ENCODE peak calls at places on chromosomes 12 and 14, in five cellular contexts. F, W, Z, U and R are unnamed samples.

GRCh38 chr14:88463318-88463717 is 77.9 kb downstream of the SPATA7 start:
- DNase-seq in F (no peak), W (peak), Z (peak), U (no peak), R (peak)

GRCh38 chr12:50505386-50505827 is 622 bp downstream of the DIP2B start:
- DNase-seq in F (no peak), W (no peak), Z (peak), U (peak), R (no peak)

GRCh38 chr12:88784166-88784565 is 203.9 kb upstream of the KITLG start:
- DNase-seq in F (no peak), W (no peak), Z (no peak), U (no peak), R (no peak)

GRCh38 chr12:127655691-127656090 is 611.3 kb upstream of the TMEM132C start:
- DNase-seq in F (no peak), W (no peak), Z (no peak), U (no peak), R (no peak)

GRCh38 chr14:96479435-96480146 is 22.6 kb upstream of the PAPOLA start:
- DNase-seq in F (no peak), W (no peak), Z (peak), U (no peak), R (no peak)

GRCh38 chr14:77026930-77027537 is 1.5 kb downstream of the IRF2BPL start:
- DNase-seq in F (peak), W (no peak), Z (peak), U (peak), R (no peak)

GRCh38 chr12:123621101-123621500 is 12.4 kb downstream of the EIF2B1 start:
- DNase-seq in F (no peak), W (no peak), Z (no peak), U (no peak), R (no peak)

GRCh38 chr14:100065942-100066574 is 836 bp downstream of the EVL start:
- DNase-seq in F (no peak), W (no peak), Z (peak), U (no peak), R (no peak)

GRCh38 chr14:21264025-21264801 is 5.0 kb downstream of the HNRNPC start:
- DNase-seq in F (no peak), W (no peak), Z (peak), U (no peak), R (no peak)

DNA sequence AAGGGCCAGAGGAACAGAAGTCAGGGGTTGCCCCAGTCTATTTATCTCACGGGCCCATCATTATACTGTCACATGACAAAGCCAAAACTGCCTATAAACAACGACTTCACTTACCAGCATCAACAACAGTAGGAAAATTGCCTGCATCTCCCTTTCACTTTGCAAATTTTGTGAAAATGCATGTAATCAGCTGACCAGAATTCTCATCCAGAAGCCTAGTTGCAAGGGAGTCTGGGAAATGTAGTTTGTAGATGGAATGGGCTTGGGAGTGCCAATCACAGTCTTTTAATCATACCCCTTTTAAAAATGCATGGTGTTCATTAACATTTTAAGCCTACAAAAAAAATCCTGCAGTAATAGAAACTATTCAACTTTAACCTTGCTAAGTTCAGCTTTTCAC is 369.3 kb upstream of the TMPO start:
- DNase-seq in F (no peak), W (no peak), Z (no peak), U (no peak), R (no peak)
- TF ChIP-seq CTCF in F (no peak), W (no peak), Z (no peak), U (no peak), R (no peak)

DNA sequence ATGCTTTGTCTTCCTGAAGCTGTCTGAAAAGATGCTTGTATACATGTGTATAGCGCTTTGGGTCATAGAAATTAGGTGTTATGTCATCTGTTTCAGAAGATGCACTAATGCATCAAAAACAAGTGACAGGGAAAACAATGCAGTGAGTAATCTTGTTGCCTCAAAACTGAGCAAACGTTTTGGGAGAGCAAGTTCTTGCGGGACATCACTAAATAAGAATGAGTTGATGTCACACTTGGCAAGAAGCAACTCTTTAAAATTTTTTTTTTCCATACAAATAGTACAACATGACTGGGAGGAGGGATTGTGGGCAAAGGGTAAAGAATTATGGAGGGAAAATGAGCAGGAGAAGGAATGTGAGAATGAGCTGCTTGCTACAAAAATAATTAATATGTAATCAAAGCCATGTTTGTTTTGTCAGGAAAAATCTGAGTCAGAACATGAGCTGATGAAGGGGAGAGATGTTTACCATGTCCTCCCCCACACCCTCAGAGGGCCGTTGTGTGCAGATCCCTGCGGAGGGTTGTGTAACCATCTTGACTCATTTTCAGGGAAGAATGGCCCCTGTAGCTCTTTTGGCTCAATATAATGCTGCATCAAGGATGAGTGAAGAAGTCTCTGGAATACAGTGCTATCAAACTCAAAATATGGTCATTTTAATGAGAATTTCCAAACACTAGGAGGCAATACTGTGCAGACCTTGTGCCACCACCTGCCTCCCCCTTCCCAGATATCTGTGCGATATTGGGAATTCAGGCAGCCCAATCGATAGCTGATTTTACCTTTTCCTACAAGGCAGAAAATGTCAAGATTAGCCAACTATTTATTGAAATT is 41.4 kb downstream of the BORCS5 start:
- DNase-seq in F (peak), W (no peak), Z (peak), U (peak), R (no peak)
- TF ChIP-seq CTCF in F (peak), W (no peak), Z (no peak), U (no peak), R (peak)

DNA sequence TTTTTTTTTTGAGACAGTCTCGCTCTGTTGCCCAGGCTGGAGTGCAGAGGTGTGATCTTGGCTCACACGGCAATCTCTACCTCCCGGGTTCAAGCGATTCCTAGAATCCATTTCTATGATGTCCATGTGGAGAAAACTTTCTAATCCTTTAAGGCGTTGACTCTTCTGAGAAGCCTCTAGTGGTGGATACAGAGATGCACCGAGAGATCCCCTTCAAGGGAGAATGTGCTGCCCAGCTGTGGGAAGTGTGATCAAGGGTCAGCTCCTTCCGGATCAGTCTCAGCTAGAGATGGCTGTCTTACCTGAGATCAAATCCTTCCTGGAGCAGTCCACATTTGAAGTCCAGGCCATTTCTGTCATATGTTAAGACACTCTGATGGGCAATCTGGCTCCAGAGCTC is 92.7 kb upstream of the HECTD1 start:
- DNase-seq in F (no peak), W (no peak), Z (no peak), U (no peak), R (no peak)
- TF ChIP-seq CTCF in F (no peak), W (peak), Z (peak), U (no peak), R (no peak)

DNA sequence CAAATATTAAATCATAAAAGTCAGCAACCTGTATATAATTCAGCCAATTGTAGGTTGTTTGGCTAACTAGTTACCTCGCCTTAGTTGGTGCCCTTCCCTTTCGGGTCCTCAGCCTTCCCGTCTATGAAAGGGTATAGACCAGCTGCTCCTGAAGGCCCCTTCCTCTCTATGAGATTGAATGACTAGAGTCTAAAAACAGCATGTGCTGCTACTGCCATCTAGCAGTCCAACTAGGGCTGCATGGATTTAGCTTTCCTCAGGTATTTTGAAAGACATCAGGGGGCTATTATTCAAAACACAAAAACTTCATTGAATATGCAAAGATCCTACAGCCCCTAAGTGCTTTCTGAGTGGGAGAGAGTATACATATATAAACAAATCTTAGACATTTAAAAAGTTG is 37.0 kb upstream of the TMEM263 start:
- DNase-seq in F (no peak), W (peak), Z (peak), U (no peak), R (peak)
- TF ChIP-seq CTCF in F (no peak), W (peak), Z (peak), U (peak), R (peak)

GRCh38 chr12:2374092-2374740 is 321.4 kb downstream of the CACNA1C start:
- DNase-seq in F (no peak), W (no peak), Z (no peak), U (no peak), R (no peak)
- TF ChIP-seq CTCF in F (no peak), W (no peak), Z (no peak), U (no peak), R (no peak)